ENCODE peak calls at places on chromosomes 2 and 18, in four cellular contexts. One of them, this sample, is unnamed.

GRCh38 chr2:199470672-199471442 is 13.1 kb upstream of the SATB2 start:
- DNase-seq in choroid plexus epithelial cell: no peak
- DNase-seq in stimulated activated naive CD8-positive, alpha-beta T cell treated with anti-CD3 and anti-CD28 coated beads, Interleukin-15, amount 100 ng/mL, for 72 hours: no peak
- DNase-seq in activated T-cell treated with anti-CD3 and anti-CD28 coated beads for 4 hours: no peak
- DNase-seq in this sample: no peak

GRCh38 chr2:181738074-181738473 is 57.8 kb upstream of the NEUROD1 start:
- DNase-seq in stimulated activated naive CD8-positive, alpha-beta T cell treated with anti-CD3 and anti-CD28 coated beads, Interleukin-15, amount 100 ng/mL, for 72 hours: no peak
- DNase-seq in activated T-cell treated with anti-CD3 and anti-CD28 coated beads for 4 hours: no peak
- DNase-seq in choroid plexus epithelial cell: peak; percentile 57
- DNase-seq in this sample: no peak

GRCh38 chr2:187024739-187025138 is 175.8 kb upstream of the ZSWIM2 start:
- DNase-seq in activated T-cell treated with anti-CD3 and anti-CD28 coated beads for 4 hours: no peak
- DNase-seq in choroid plexus epithelial cell: no peak
- DNase-seq in stimulated activated naive CD8-positive, alpha-beta T cell treated with anti-CD3 and anti-CD28 coated beads, Interleukin-15, amount 100 ng/mL, for 72 hours: no peak
- DNase-seq in this sample: no peak

GRCh38 chr2:225042800-225043167 is 516 bp upstream of the DOCK10 start:
- DNase-seq in stimulated activated naive CD8-positive, alpha-beta T cell treated with anti-CD3 and anti-CD28 coated beads, Interleukin-15, amount 100 ng/mL, for 72 hours: no peak
- DNase-seq in choroid plexus epithelial cell: no peak
- DNase-seq in activated T-cell treated with anti-CD3 and anti-CD28 coated beads for 4 hours: no peak
- DNase-seq in this sample: no peak

GRCh38 chr2:32947076-32947483 is 327 bp downstream of the LTBP1 start:
- DNase-seq in stimulated activated naive CD8-positive, alpha-beta T cell treated with anti-CD3 and anti-CD28 coated beads, Interleukin-15, amount 100 ng/mL, for 72 hours: no peak
- DNase-seq in activated T-cell treated with anti-CD3 and anti-CD28 coated beads for 4 hours: no peak
- DNase-seq in choroid plexus epithelial cell: peak; percentile 21
- DNase-seq in this sample: peak; percentile 37

GRCh38 chr2:219644801-219645480 is 17.5 kb downstream of the SLC4A3 start:
- DNase-seq in activated T-cell treated with anti-CD3 and anti-CD28 coated beads for 4 hours: no peak
- DNase-seq in stimulated activated naive CD8-positive, alpha-beta T cell treated with anti-CD3 and anti-CD28 coated beads, Interleukin-15, amount 100 ng/mL, for 72 hours: no peak
- DNase-seq in choroid plexus epithelial cell: no peak
- DNase-seq in this sample: no peak

GRCh38 chr2:237700583-237701032 is 73.2 kb downstream of the LRRFIP1 start:
- DNase-seq in choroid plexus epithelial cell: peak; percentile 93
- DNase-seq in stimulated activated naive CD8-positive, alpha-beta T cell treated with anti-CD3 and anti-CD28 coated beads, Interleukin-15, amount 100 ng/mL, for 72 hours: peak; percentile 76
- DNase-seq in activated T-cell treated with anti-CD3 and anti-CD28 coated beads for 4 hours: peak; percentile 77
- DNase-seq in this sample: no peak

GRCh38 chr2:45889053-45889452 is 237.6 kb downstream of the PRKCE start:
- DNase-seq in activated T-cell treated with anti-CD3 and anti-CD28 coated beads for 4 hours: no peak
- DNase-seq in stimulated activated naive CD8-positive, alpha-beta T cell treated with anti-CD3 and anti-CD28 coated beads, Interleukin-15, amount 100 ng/mL, for 72 hours: peak; percentile 37
- DNase-seq in choroid plexus epithelial cell: peak; percentile 43
- DNase-seq in this sample: peak; percentile 35

GRCh38 chr18:57125627-57126026 is 21.3 kb upstream of the BOD1L2 start:
- DNase-seq in choroid plexus epithelial cell: no peak
- DNase-seq in activated T-cell treated with anti-CD3 and anti-CD28 coated beads for 4 hours: no peak
- DNase-seq in stimulated activated naive CD8-positive, alpha-beta T cell treated with anti-CD3 and anti-CD28 coated beads, Interleukin-15, amount 100 ng/mL, for 72 hours: no peak
- DNase-seq in this sample: no peak

GRCh38 chr2:65608966-65609365 is 176.6 kb upstream of the SPRED2 start:
- DNase-seq in activated T-cell treated with anti-CD3 and anti-CD28 coated beads for 4 hours: no peak
- DNase-seq in stimulated activated naive CD8-positive, alpha-beta T cell treated with anti-CD3 and anti-CD28 coated beads, Interleukin-15, amount 100 ng/mL, for 72 hours: no peak
- DNase-seq in choroid plexus epithelial cell: no peak
- DNase-seq in this sample: no peak

GRCh38 chr2:136384541-136385303 is 266.8 kb upstream of the CXCR4 start:
- DNase-seq in stimulated activated naive CD8-positive, alpha-beta T cell treated with anti-CD3 and anti-CD28 coated beads, Interleukin-15, amount 100 ng/mL, for 72 hours: peak; percentile 66
- DNase-seq in activated T-cell treated with anti-CD3 and anti-CD28 coated beads for 4 hours: peak; percentile 30
- DNase-seq in choroid plexus epithelial cell: peak; percentile 53
- DNase-seq in this sample: no peak

GRCh38 chr2:150341982-150342680 is 145.3 kb downstream of the RND3 start:
- DNase-seq in stimulated activated naive CD8-positive, alpha-beta T cell treated with anti-CD3 and anti-CD28 coated beads, Interleukin-15, amount 100 ng/mL, for 72 hours: no peak
- DNase-seq in activated T-cell treated with anti-CD3 and anti-CD28 coated beads for 4 hours: no peak
- DNase-seq in choroid plexus epithelial cell: no peak
- DNase-seq in this sample: no peak

GRCh38 chr18:30142870-30143269 is 899.7 kb downstream of the DSC3 start:
- DNase-seq in choroid plexus epithelial cell: no peak
- DNase-seq in stimulated activated naive CD8-positive, alpha-beta T cell treated with anti-CD3 and anti-CD28 coated beads, Interleukin-15, amount 100 ng/mL, for 72 hours: no peak
- DNase-seq in activated T-cell treated with anti-CD3 and anti-CD28 coated beads for 4 hours: no peak
- DNase-seq in this sample: no peak

GRCh38 chr2:219421323-219421722 is 3.1 kb downstream of the DES start:
- DNase-seq in activated T-cell treated with anti-CD3 and anti-CD28 coated beads for 4 hours: no peak
- DNase-seq in choroid plexus epithelial cell: no peak
- DNase-seq in stimulated activated naive CD8-positive, alpha-beta T cell treated with anti-CD3 and anti-CD28 coated beads, Interleukin-15, amount 100 ng/mL, for 72 hours: no peak
- DNase-seq in this sample: no peak

GRCh38 chr2:61670591-61671503 is 132.7 kb upstream of the XPO1 start:
- DNase-seq in choroid plexus epithelial cell: peak; percentile 68
- DNase-seq in activated T-cell treated with anti-CD3 and anti-CD28 coated beads for 4 hours: no peak
- DNase-seq in stimulated activated naive CD8-positive, alpha-beta T cell treated with anti-CD3 and anti-CD28 coated beads, Interleukin-15, amount 100 ng/mL, for 72 hours: no peak
- DNase-seq in this sample: no peak

GRCh38 chr2:28004086-28004485 is 113.6 kb downstream of the BABAM2 start:
- DNase-seq in choroid plexus epithelial cell: peak; percentile 93
- DNase-seq in activated T-cell treated with anti-CD3 and anti-CD28 coated beads for 4 hours: no peak
- DNase-seq in stimulated activated naive CD8-positive, alpha-beta T cell treated with anti-CD3 and anti-CD28 coated beads, Interleukin-15, amount 100 ng/mL, for 72 hours: peak; percentile 11
- DNase-seq in this sample: no peak

GRCh38 chr2:158239271-158239670 is 137.6 kb downstream of the UPP2 start:
- DNase-seq in activated T-cell treated with anti-CD3 and anti-CD28 coated beads for 4 hours: no peak
- DNase-seq in stimulated activated naive CD8-positive, alpha-beta T cell treated with anti-CD3 and anti-CD28 coated beads, Interleukin-15, amount 100 ng/mL, for 72 hours: no peak
- DNase-seq in choroid plexus epithelial cell: peak; percentile 3
- DNase-seq in this sample: no peak

GRCh38 chr2:23788100-23788499 is 138.8 kb downstream of the ATAD2B start:
- DNase-seq in choroid plexus epithelial cell: no peak
- DNase-seq in stimulated activated naive CD8-positive, alpha-beta T cell treated with anti-CD3 and anti-CD28 coated beads, Interleukin-15, amount 100 ng/mL, for 72 hours: no peak
- DNase-seq in activated T-cell treated with anti-CD3 and anti-CD28 coated beads for 4 hours: no peak
- DNase-seq in this sample: peak; percentile 6

GRCh38 chr18:55900380-55900779 is 312.4 kb upstream of the TCF4 start:
- DNase-seq in choroid plexus epithelial cell: peak; percentile 83
- DNase-seq in stimulated activated naive CD8-positive, alpha-beta T cell treated with anti-CD3 and anti-CD28 coated beads, Interleukin-15, amount 100 ng/mL, for 72 hours: no peak
- DNase-seq in activated T-cell treated with anti-CD3 and anti-CD28 coated beads for 4 hours: no peak
- DNase-seq in this sample: no peak

GRCh38 chr2:216971632-216972031 is 111.8 kb upstream of the TNP1 start:
- DNase-seq in stimulated activated naive CD8-positive, alpha-beta T cell treated with anti-CD3 and anti-CD28 coated beads, Interleukin-15, amount 100 ng/mL, for 72 hours: no peak
- DNase-seq in choroid plexus epithelial cell: no peak
- DNase-seq in activated T-cell treated with anti-CD3 and anti-CD28 coated beads for 4 hours: no peak
- DNase-seq in this sample: no peak

This sample was measured in GM12891.